ENCODE peak calls at places on chromosome 18, in eight cellular contexts. One of them, this sample, is unnamed. For H3K27me3, the result is how much of the 10 kb centered on the place peaks cover.

GRCh38 chr18:7117390-7118355 is at the start of gene LAMA1:
- ATAC-seq in heart right ventricle: no peak
- ATAC-seq in body of pancreas: no peak
- ATAC-seq in right cardiac atrium: peak
- ATAC-seq in psoas muscle: no peak
- ATAC-seq in upper lobe of left lung: peak
- ATAC-seq in right lobe of liver: peak
- ATAC-seq in upper lobe of right lung: peak
- ATAC-seq in this sample: no peak

GRCh38 chr18:70154591-70155194 is 50.8 kb downstream of the RTTN start:
- ATAC-seq in heart right ventricle: no peak
- ATAC-seq in body of pancreas: no peak
- ATAC-seq in right cardiac atrium: no peak
- ATAC-seq in psoas muscle: no peak
- ATAC-seq in upper lobe of left lung: no peak
- ATAC-seq in right lobe of liver: no peak
- ATAC-seq in upper lobe of right lung: no peak
- ATAC-seq in this sample: no peak

GRCh38 chr18:51100371-51101000 is 70.5 kb downstream of the SMAD4 start:
- ATAC-seq in heart right ventricle: no peak
- ATAC-seq in body of pancreas: no peak
- ATAC-seq in right cardiac atrium: no peak
- ATAC-seq in psoas muscle: no peak
- ATAC-seq in upper lobe of left lung: no peak
- ATAC-seq in right lobe of liver: no peak
- ATAC-seq in upper lobe of right lung: peak
- ATAC-seq in this sample: no peak

GRCh38 chr18:48842259-48843061 is 108.3 kb downstream of the SMAD7 start:
- ATAC-seq in heart right ventricle: peak
- ATAC-seq in body of pancreas: peak
- ATAC-seq in right cardiac atrium: peak
- ATAC-seq in psoas muscle: no peak
- ATAC-seq in upper lobe of left lung: no peak
- ATAC-seq in right lobe of liver: peak
- ATAC-seq in upper lobe of right lung: peak
- ATAC-seq in this sample: peak

GRCh38 chr18:10386049-10386448 is 68.4 kb upstream of the APCDD1 start:
- ATAC-seq in heart right ventricle: no peak
- ATAC-seq in body of pancreas: no peak
- ATAC-seq in right cardiac atrium: peak
- ATAC-seq in psoas muscle: no peak
- ATAC-seq in upper lobe of left lung: no peak
- ATAC-seq in right lobe of liver: no peak
- ATAC-seq in upper lobe of right lung: no peak
- ATAC-seq in this sample: peak

GRCh38 chr18:62898359-62898758 is 183.0 kb downstream of the PHLPP1 start:
- ATAC-seq in heart right ventricle: no peak
- ATAC-seq in body of pancreas: no peak
- ATAC-seq in right cardiac atrium: no peak
- ATAC-seq in psoas muscle: no peak
- ATAC-seq in upper lobe of left lung: no peak
- ATAC-seq in right lobe of liver: no peak
- ATAC-seq in upper lobe of right lung: no peak
- ATAC-seq in this sample: no peak

GRCh38 chr18:54209471-54210180 is 14.8 kb downstream of the MBD2 start:
- ATAC-seq in heart right ventricle: no peak
- ATAC-seq in body of pancreas: no peak
- ATAC-seq in right cardiac atrium: no peak
- ATAC-seq in psoas muscle: no peak
- ATAC-seq in upper lobe of left lung: no peak
- ATAC-seq in right lobe of liver: no peak
- ATAC-seq in upper lobe of right lung: no peak
- ATAC-seq in this sample: no peak

GRCh38 chr18:25764777-25765176 is 325.6 kb downstream of the SS18 start:
- ATAC-seq in heart right ventricle: no peak
- ATAC-seq in body of pancreas: no peak
- ATAC-seq in right cardiac atrium: no peak
- ATAC-seq in psoas muscle: no peak
- ATAC-seq in upper lobe of left lung: no peak
- ATAC-seq in right lobe of liver: no peak
- ATAC-seq in upper lobe of right lung: no peak
- ATAC-seq in this sample: no peak

GRCh38 chr18:12283256-12283655 is 24.8 kb upstream of the TUBB6 start:
- ATAC-seq in heart right ventricle: no peak
- ATAC-seq in body of pancreas: no peak
- ATAC-seq in right cardiac atrium: no peak
- ATAC-seq in psoas muscle: no peak
- ATAC-seq in upper lobe of left lung: no peak
- ATAC-seq in right lobe of liver: no peak
- ATAC-seq in upper lobe of right lung: no peak
- ATAC-seq in this sample: no peak

GRCh38 chr18:52481116-52481515 is 141.1 kb downstream of the DCC start:
- ATAC-seq in heart right ventricle: no peak
- ATAC-seq in body of pancreas: no peak
- ATAC-seq in right cardiac atrium: no peak
- ATAC-seq in psoas muscle: no peak
- ATAC-seq in upper lobe of left lung: no peak
- ATAC-seq in right lobe of liver: no peak
- ATAC-seq in upper lobe of right lung: peak
- ATAC-seq in this sample: no peak

GRCh38 chr18:47409519-47409918 is 158.1 kb upstream of the SKOR2 start:
- ATAC-seq in heart right ventricle: no peak
- ATAC-seq in body of pancreas: no peak
- ATAC-seq in right cardiac atrium: no peak
- ATAC-seq in psoas muscle: no peak
- ATAC-seq in upper lobe of left lung: no peak
- ATAC-seq in right lobe of liver: no peak
- ATAC-seq in upper lobe of right lung: no peak
- ATAC-seq in this sample: no peak

DNA sequence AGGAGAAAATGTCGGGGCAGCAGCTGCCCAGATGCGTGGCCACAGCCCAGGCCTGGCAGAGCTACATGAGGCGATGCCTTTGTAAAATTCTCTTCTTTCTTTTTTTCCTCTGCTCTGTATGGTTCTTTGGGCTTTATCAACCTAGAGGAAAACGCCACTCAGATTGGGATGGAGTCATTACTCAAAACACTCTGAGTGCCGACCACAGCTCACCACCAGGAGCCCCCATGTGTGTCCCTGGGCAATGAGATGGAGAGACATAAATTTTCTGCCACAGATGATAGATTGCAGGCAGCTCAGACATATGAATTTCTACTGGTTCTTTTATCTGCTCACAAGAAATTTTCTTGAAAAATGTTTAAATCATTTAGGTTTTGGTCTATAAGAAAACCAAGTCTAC is 56.0 kb downstream of the PARD6G start:
- ATAC-seq in heart right ventricle: no peak
- ATAC-seq in body of pancreas: no peak
- ATAC-seq in right cardiac atrium: no peak
- ATAC-seq in psoas muscle: no peak
- ATAC-seq in upper lobe of left lung: no peak
- ATAC-seq in right lobe of liver: no peak
- ATAC-seq in upper lobe of right lung: no peak
- ATAC-seq in this sample: no peak
- H3K27me3 ChIP-seq in heart right ventricle: under half
- H3K27me3 ChIP-seq in body of pancreas: under half
- H3K27me3 ChIP-seq in right cardiac atrium: under half
- H3K27me3 ChIP-seq in psoas muscle: under half
- H3K27me3 ChIP-seq in upper lobe of left lung: under half
- H3K27me3 ChIP-seq in right lobe of liver: under half
- H3K27me3 ChIP-seq in upper lobe of right lung: under half
- H3K27me3 ChIP-seq in this sample: under half

GRCh38 chr18:58979615-58980014 is 114.9 kb downstream of the ZNF532 start:
- ATAC-seq in heart right ventricle: no peak
- ATAC-seq in body of pancreas: no peak
- ATAC-seq in right cardiac atrium: no peak
- ATAC-seq in psoas muscle: no peak
- ATAC-seq in upper lobe of left lung: no peak
- ATAC-seq in right lobe of liver: peak
- ATAC-seq in upper lobe of right lung: no peak
- ATAC-seq in this sample: no peak
- H3K4me3 ChIP-seq in heart right ventricle: no peak
- H3K4me3 ChIP-seq in body of pancreas: no peak
- H3K4me3 ChIP-seq in right cardiac atrium: no peak
- H3K4me3 ChIP-seq in psoas muscle: no peak
- H3K4me3 ChIP-seq in upper lobe of left lung: no peak
- H3K4me3 ChIP-seq in right lobe of liver: no peak
- H3K4me3 ChIP-seq in upper lobe of right lung: no peak
- H3K4me3 ChIP-seq in this sample: no peak

GRCh38 chr18:8870528-8870927 is 165.2 kb downstream of the MTCL1 start:
- ATAC-seq in heart right ventricle: no peak
- ATAC-seq in body of pancreas: no peak
- ATAC-seq in right cardiac atrium: no peak
- ATAC-seq in psoas muscle: no peak
- ATAC-seq in upper lobe of left lung: no peak
- ATAC-seq in right lobe of liver: no peak
- ATAC-seq in upper lobe of right lung: no peak
- ATAC-seq in this sample: no peak
- H3K27ac ChIP-seq in heart right ventricle: no peak
- H3K27ac ChIP-seq in body of pancreas: no peak
- H3K27ac ChIP-seq in right cardiac atrium: no peak
- H3K27ac ChIP-seq in psoas muscle: no peak
- H3K27ac ChIP-seq in upper lobe of left lung: no peak
- H3K27ac ChIP-seq in right lobe of liver: no peak
- H3K27ac ChIP-seq in upper lobe of right lung: no peak
- H3K27ac ChIP-seq in this sample: no peak

GRCh38 chr18:37484893-37485834 is 80.4 kb downstream of the CELF4 start:
- ATAC-seq in heart right ventricle: no peak
- ATAC-seq in body of pancreas: peak
- ATAC-seq in right cardiac atrium: peak
- ATAC-seq in psoas muscle: peak
- ATAC-seq in upper lobe of left lung: peak
- ATAC-seq in right lobe of liver: peak
- ATAC-seq in upper lobe of right lung: peak
- ATAC-seq in this sample: no peak

GRCh38 chr18:37482433-37482832 is 83.2 kb downstream of the CELF4 start:
- ATAC-seq in heart right ventricle: no peak
- ATAC-seq in body of pancreas: no peak
- ATAC-seq in right cardiac atrium: no peak
- ATAC-seq in psoas muscle: no peak
- ATAC-seq in upper lobe of left lung: no peak
- ATAC-seq in right lobe of liver: no peak
- ATAC-seq in upper lobe of right lung: no peak
- ATAC-seq in this sample: no peak

GRCh38 chr18:37483221-37483971 is 82.2 kb downstream of the CELF4 start:
- ATAC-seq in heart right ventricle: no peak
- ATAC-seq in body of pancreas: no peak
- ATAC-seq in right cardiac atrium: no peak
- ATAC-seq in psoas muscle: no peak
- ATAC-seq in upper lobe of left lung: no peak
- ATAC-seq in right lobe of liver: peak
- ATAC-seq in upper lobe of right lung: no peak
- ATAC-seq in this sample: no peak

GRCh38 chr18:37486848-37487247 is 78.8 kb downstream of the CELF4 start:
- ATAC-seq in heart right ventricle: no peak
- ATAC-seq in body of pancreas: no peak
- ATAC-seq in right cardiac atrium: no peak
- ATAC-seq in psoas muscle: no peak
- ATAC-seq in upper lobe of left lung: no peak
- ATAC-seq in right lobe of liver: no peak
- ATAC-seq in upper lobe of right lung: no peak
- ATAC-seq in this sample: no peak

GRCh38 chr18:37483984-37484892 is 81.4 kb downstream of the CELF4 start:
- ATAC-seq in heart right ventricle: no peak
- ATAC-seq in body of pancreas: no peak
- ATAC-seq in right cardiac atrium: no peak
- ATAC-seq in psoas muscle: no peak
- ATAC-seq in upper lobe of left lung: no peak
- ATAC-seq in right lobe of liver: no peak
- ATAC-seq in upper lobe of right lung: no peak
- ATAC-seq in this sample: no peak
- H3K27me3 ChIP-seq in heart right ventricle: half or more
- H3K27me3 ChIP-seq in body of pancreas: under half
- H3K27me3 ChIP-seq in right cardiac atrium: under half
- H3K27me3 ChIP-seq in psoas muscle: half or more
- H3K27me3 ChIP-seq in upper lobe of left lung: under half
- H3K27me3 ChIP-seq in right lobe of liver: under half
- H3K27me3 ChIP-seq in upper lobe of right lung: half or more
- H3K27me3 ChIP-seq in this sample: half or more